ENCODE peak calls at places on chromosome 12, in six cellular contexts. One of them, this sample, is unnamed.

GRCh38 chr12:123050331-123050809 is 69.9 kb downstream of the ARL6IP4 start:
- DNase-seq in foreskin fibroblast: peak
- DNase-seq in upper lobe of left lung: no peak
- DNase-seq in A549: no peak
- DNase-seq in fibroblast of mammary gland: peak
- DNase-seq in choroid plexus epithelial cell: peak
- DNase-seq in this sample: no peak

GRCh38 chr12:12714276-12715001 is 2.7 kb upstream of the CDKN1B start:
- DNase-seq in fibroblast of mammary gland: no peak
- DNase-seq in A549: peak
- DNase-seq in foreskin fibroblast: peak
- DNase-seq in upper lobe of left lung: peak
- DNase-seq in choroid plexus epithelial cell: peak
- DNase-seq in this sample: peak

GRCh38 chr12:8818526-8818925 is 3.9 kb upstream of the A2ML1 start:
- DNase-seq in A549: no peak
- DNase-seq in fibroblast of mammary gland: no peak
- DNase-seq in upper lobe of left lung: no peak
- DNase-seq in choroid plexus epithelial cell: no peak
- DNase-seq in foreskin fibroblast: no peak
- DNase-seq in this sample: no peak

GRCh38 chr12:130014485-130014807 is 110.6 kb upstream of the TMEM132D start:
- DNase-seq in upper lobe of left lung: no peak
- DNase-seq in A549: peak
- DNase-seq in foreskin fibroblast: no peak
- DNase-seq in fibroblast of mammary gland: no peak
- DNase-seq in choroid plexus epithelial cell: no peak
- DNase-seq in this sample: no peak

GRCh38 chr12:57637364-57637763 is 4.4 kb upstream of the B4GALNT1 start:
- DNase-seq in choroid plexus epithelial cell: no peak
- DNase-seq in fibroblast of mammary gland: no peak
- DNase-seq in foreskin fibroblast: no peak
- DNase-seq in upper lobe of left lung: no peak
- DNase-seq in A549: peak
- DNase-seq in this sample: no peak

GRCh38 chr12:30568453-30568852 is 127.2 kb downstream of the IPO8 start:
- DNase-seq in fibroblast of mammary gland: no peak
- DNase-seq in choroid plexus epithelial cell: no peak
- DNase-seq in foreskin fibroblast: no peak
- DNase-seq in A549: no peak
- DNase-seq in upper lobe of left lung: no peak
- DNase-seq in this sample: no peak

GRCh38 chr12:1201030-1201429 is 210.0 kb downstream of the ERC1 start:
- DNase-seq in fibroblast of mammary gland: no peak
- DNase-seq in foreskin fibroblast: no peak
- DNase-seq in choroid plexus epithelial cell: no peak
- DNase-seq in A549: no peak
- DNase-seq in upper lobe of left lung: no peak
- DNase-seq in this sample: no peak

GRCh38 chr12:11269607-11270006 is at the start of gene PRB3:
- DNase-seq in foreskin fibroblast: no peak
- DNase-seq in upper lobe of left lung: no peak
- DNase-seq in fibroblast of mammary gland: no peak
- DNase-seq in A549: no peak
- DNase-seq in choroid plexus epithelial cell: no peak
- DNase-seq in this sample: no peak

GRCh38 chr12:41943671-41944070 is 201.0 kb downstream of the GXYLT1 start:
- DNase-seq in foreskin fibroblast: no peak
- DNase-seq in A549: no peak
- DNase-seq in upper lobe of left lung: no peak
- DNase-seq in fibroblast of mammary gland: no peak
- DNase-seq in choroid plexus epithelial cell: no peak
- DNase-seq in this sample: no peak

GRCh38 chr12:7646178-7646475 is 19.6 kb downstream of the APOBEC1 start:
- DNase-seq in upper lobe of left lung: no peak
- DNase-seq in A549: no peak
- DNase-seq in fibroblast of mammary gland: no peak
- DNase-seq in foreskin fibroblast: no peak
- DNase-seq in choroid plexus epithelial cell: no peak
- DNase-seq in this sample: no peak

GRCh38 chr12:1083888-1084262 is 92.9 kb downstream of the ERC1 start:
- DNase-seq in upper lobe of left lung: no peak
- DNase-seq in choroid plexus epithelial cell: peak
- DNase-seq in foreskin fibroblast: peak
- DNase-seq in A549: peak
- DNase-seq in fibroblast of mammary gland: peak
- DNase-seq in this sample: no peak

GRCh38 chr12:104698871-104699270 is 242.1 kb downstream of the CHST11 start:
- DNase-seq in A549: no peak
- DNase-seq in fibroblast of mammary gland: peak
- DNase-seq in choroid plexus epithelial cell: no peak
- DNase-seq in foreskin fibroblast: peak
- DNase-seq in upper lobe of left lung: no peak
- DNase-seq in this sample: no peak

GRCh38 chr12:56299308-56299852 is 750 bp downstream of the CS start:
- DNase-seq in foreskin fibroblast: peak
- DNase-seq in upper lobe of left lung: peak
- DNase-seq in choroid plexus epithelial cell: no peak
- DNase-seq in A549: peak
- DNase-seq in fibroblast of mammary gland: peak
- DNase-seq in this sample: no peak

GRCh38 chr12:83818888-83819287 is 1093.7 kb downstream of the SLC6A15 start:
- DNase-seq in choroid plexus epithelial cell: peak
- DNase-seq in upper lobe of left lung: no peak
- DNase-seq in A549: peak
- DNase-seq in fibroblast of mammary gland: peak
- DNase-seq in foreskin fibroblast: peak
- DNase-seq in this sample: no peak

GRCh38 chr12:129237881-129238280 is 384.6 kb downstream of the GLT1D1 start:
- DNase-seq in upper lobe of left lung: no peak
- DNase-seq in A549: no peak
- DNase-seq in choroid plexus epithelial cell: no peak
- DNase-seq in foreskin fibroblast: no peak
- DNase-seq in fibroblast of mammary gland: no peak
- DNase-seq in this sample: no peak

GRCh38 chr12:56634837-56635538 is 4.9 kb upstream of the BAZ2A start:
- DNase-seq in foreskin fibroblast: peak
- DNase-seq in A549: peak
- DNase-seq in upper lobe of left lung: peak
- DNase-seq in choroid plexus epithelial cell: peak
- DNase-seq in fibroblast of mammary gland: peak
- DNase-seq in this sample: peak

GRCh38 chr12:92431146-92431545 is 271.6 kb upstream of the PLEKHG7 start:
- DNase-seq in foreskin fibroblast: no peak
- DNase-seq in choroid plexus epithelial cell: no peak
- DNase-seq in A549: no peak
- DNase-seq in fibroblast of mammary gland: no peak
- DNase-seq in upper lobe of left lung: peak
- DNase-seq in this sample: peak

GRCh38 chr12:12881495-12881894 is 9.9 kb upstream of the GPRC5A start:
- DNase-seq in choroid plexus epithelial cell: peak
- DNase-seq in foreskin fibroblast: peak
- DNase-seq in upper lobe of left lung: no peak
- DNase-seq in A549: peak
- DNase-seq in fibroblast of mammary gland: peak
- DNase-seq in this sample: no peak

GRCh38 chr12:19131020-19131431 is 1.5 kb downstream of the PLEKHA5 start:
- DNase-seq in upper lobe of left lung: peak
- DNase-seq in fibroblast of mammary gland: peak
- DNase-seq in foreskin fibroblast: peak
- DNase-seq in A549: peak
- DNase-seq in choroid plexus epithelial cell: peak
- DNase-seq in this sample: no peak

GRCh38 chr12:20211537-20211936 is 156.8 kb upstream of the PDE3A start:
- DNase-seq in A549: no peak
- DNase-seq in upper lobe of left lung: no peak
- DNase-seq in choroid plexus epithelial cell: no peak
- DNase-seq in fibroblast of mammary gland: no peak
- DNase-seq in foreskin fibroblast: no peak
- DNase-seq in this sample: no peak

GRCh38 chr12:122322501-122322900 is 56.2 kb upstream of the VPS33A start:
- DNase-seq in A549: no peak
- DNase-seq in fibroblast of mammary gland: peak
- DNase-seq in upper lobe of left lung: no peak
- DNase-seq in foreskin fibroblast: peak
- DNase-seq in choroid plexus epithelial cell: peak
- DNase-seq in this sample: no peak

GRCh38 chr12:109626378-109627115 is 53.0 kb downstream of the MVK start:
- DNase-seq in fibroblast of mammary gland: no peak
- DNase-seq in foreskin fibroblast: no peak
- DNase-seq in upper lobe of left lung: no peak
- DNase-seq in A549: no peak
- DNase-seq in choroid plexus epithelial cell: no peak
- DNase-seq in this sample: no peak

GRCh38 chr12:109624467-109624866 is 50.9 kb downstream of the MVK start:
- DNase-seq in fibroblast of mammary gland: no peak
- DNase-seq in upper lobe of left lung: no peak
- DNase-seq in choroid plexus epithelial cell: no peak
- DNase-seq in foreskin fibroblast: no peak
- DNase-seq in A549: no peak
- DNase-seq in this sample: no peak

GRCh38 chr12:109627633-109628032 is 54.0 kb downstream of the MVK start:
- DNase-seq in fibroblast of mammary gland: no peak
- DNase-seq in upper lobe of left lung: no peak
- DNase-seq in foreskin fibroblast: no peak
- DNase-seq in A549: peak
- DNase-seq in choroid plexus epithelial cell: no peak
- DNase-seq in this sample: no peak

GRCh38 chr12:109625749-109626377 is 52.3 kb downstream of the MVK start:
- DNase-seq in foreskin fibroblast: no peak
- DNase-seq in A549: no peak
- DNase-seq in upper lobe of left lung: no peak
- DNase-seq in choroid plexus epithelial cell: no peak
- DNase-seq in fibroblast of mammary gland: no peak
- DNase-seq in this sample: no peak

DNA sequence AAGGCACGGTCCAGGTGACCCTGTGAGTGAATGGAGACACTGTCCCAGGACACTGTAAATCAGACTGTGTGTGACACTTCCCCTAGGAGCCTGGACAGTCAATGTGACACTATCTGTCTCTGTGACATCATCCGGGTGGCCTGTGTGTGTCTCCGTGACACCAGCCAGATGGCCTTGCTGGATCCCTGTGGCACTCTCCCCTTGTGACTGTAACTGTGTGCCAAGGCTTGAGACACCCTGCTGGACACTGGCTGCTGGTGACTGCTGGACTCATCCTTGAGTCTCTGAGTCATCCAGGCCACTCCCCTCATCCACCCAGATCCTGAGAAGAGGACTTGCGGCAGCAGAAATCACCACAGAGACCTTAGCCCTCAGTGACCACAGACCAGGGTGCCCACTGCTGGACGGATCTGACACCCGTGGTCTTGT is 51.6 kb downstream of the MVK start:
- DNase-seq in A549: peak
- DNase-seq in fibroblast of mammary gland: peak
- DNase-seq in foreskin fibroblast: peak
- DNase-seq in upper lobe of left lung: no peak
- DNase-seq in choroid plexus epithelial cell: peak
- DNase-seq in this sample: no peak
- TF ChIP-seq CTCF in A549: no peak
- TF ChIP-seq CTCF in fibroblast of mammary gland: peak
- TF ChIP-seq CTCF in foreskin fibroblast: peak
- TF ChIP-seq CTCF in upper lobe of left lung: no peak
- TF ChIP-seq CTCF in choroid plexus epithelial cell: peak
- TF ChIP-seq CTCF in this sample: no peak

GRCh38 chr12:80709811-80710726 is 2.6 kb downstream of the MYF6 start:
- DNase-seq in upper lobe of left lung: no peak
- DNase-seq in choroid plexus epithelial cell: peak
- DNase-seq in A549: peak
- DNase-seq in foreskin fibroblast: no peak
- DNase-seq in fibroblast of mammary gland: no peak
- DNase-seq in this sample: no peak
- TF ChIP-seq CTCF in upper lobe of left lung: no peak
- TF ChIP-seq CTCF in choroid plexus epithelial cell: peak
- TF ChIP-seq CTCF in A549: no peak
- TF ChIP-seq CTCF in foreskin fibroblast: no peak
- TF ChIP-seq CTCF in fibroblast of mammary gland: peak
- TF ChIP-seq CTCF in this sample: no peak

DNA sequence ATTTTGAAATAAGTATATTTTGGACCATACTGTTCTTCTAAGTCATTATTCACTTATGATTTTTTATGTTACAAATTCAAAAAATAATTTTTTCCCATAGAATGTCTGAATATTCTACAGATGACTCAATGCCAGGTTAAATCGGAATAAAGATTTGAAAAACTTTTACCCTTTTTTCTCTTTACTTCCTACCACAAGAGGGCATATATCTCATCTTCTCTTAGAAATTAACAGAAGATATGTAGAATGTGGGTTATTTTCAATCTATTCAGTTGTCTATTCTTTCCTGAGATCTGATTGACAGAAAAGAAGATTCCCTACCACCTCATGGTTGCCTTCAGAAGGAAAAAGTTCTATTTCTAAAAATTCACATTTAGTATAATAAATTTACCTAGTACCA is 53.0 kb upstream of the KITLG start:
- DNase-seq in fibroblast of mammary gland: peak
- DNase-seq in choroid plexus epithelial cell: peak
- DNase-seq in upper lobe of left lung: no peak
- DNase-seq in foreskin fibroblast: peak
- DNase-seq in A549: no peak
- DNase-seq in this sample: no peak
- TF ChIP-seq CTCF in fibroblast of mammary gland: peak
- TF ChIP-seq CTCF in choroid plexus epithelial cell: peak
- TF ChIP-seq CTCF in upper lobe of left lung: no peak
- TF ChIP-seq CTCF in foreskin fibroblast: no peak
- TF ChIP-seq CTCF in A549: peak
- TF ChIP-seq CTCF in this sample: no peak

GRCh38 chr12:76119887-76120286 is 35.4 kb upstream of the NAP1L1 start:
- DNase-seq in A549: no peak
- DNase-seq in upper lobe of left lung: no peak
- DNase-seq in foreskin fibroblast: no peak
- DNase-seq in choroid plexus epithelial cell: no peak
- DNase-seq in fibroblast of mammary gland: no peak
- DNase-seq in this sample: no peak

GRCh38 chr12:76113800-76114757 is 29.6 kb upstream of the NAP1L1 start:
- DNase-seq in A549: no peak
- DNase-seq in upper lobe of left lung: no peak
- DNase-seq in foreskin fibroblast: peak
- DNase-seq in fibroblast of mammary gland: no peak
- DNase-seq in choroid plexus epithelial cell: no peak
- DNase-seq in this sample: no peak

GRCh38 chr12:76117751-76118150 is 33.3 kb upstream of the NAP1L1 start:
- DNase-seq in A549: no peak
- DNase-seq in fibroblast of mammary gland: no peak
- DNase-seq in foreskin fibroblast: no peak
- DNase-seq in upper lobe of left lung: no peak
- DNase-seq in choroid plexus epithelial cell: no peak
- DNase-seq in this sample: no peak

GRCh38 chr12:76111209-76111749 is 26.8 kb upstream of the NAP1L1 start:
- DNase-seq in foreskin fibroblast: no peak
- DNase-seq in choroid plexus epithelial cell: no peak
- DNase-seq in fibroblast of mammary gland: no peak
- DNase-seq in A549: no peak
- DNase-seq in upper lobe of left lung: no peak
- DNase-seq in this sample: no peak

GRCh38 chr12:76117067-76117691 is 32.7 kb upstream of the NAP1L1 start:
- DNase-seq in choroid plexus epithelial cell: no peak
- DNase-seq in foreskin fibroblast: no peak
- DNase-seq in fibroblast of mammary gland: no peak
- DNase-seq in upper lobe of left lung: no peak
- DNase-seq in A549: no peak
- DNase-seq in this sample: no peak
- TF ChIP-seq CTCF in choroid plexus epithelial cell: no peak
- TF ChIP-seq CTCF in foreskin fibroblast: no peak
- TF ChIP-seq CTCF in fibroblast of mammary gland: no peak
- TF ChIP-seq CTCF in upper lobe of left lung: no peak
- TF ChIP-seq CTCF in A549: no peak
- TF ChIP-seq CTCF in this sample: no peak

This sample was measured in natural killer cell.